ENCODE peak calls at places on chromosomes 2 and 18, in ten cellular contexts. One of them, this sample, is unnamed.

GRCh38 chr18:10225300-10225699 is 229.1 kb upstream of the APCDD1 start:
- DNase-seq in stomach: no peak
- DNase-seq in Peyer's patch: no peak
- DNase-seq in IMR-90: no peak
- DNase-seq in tibial nerve: no peak
- DNase-seq in A549: no peak
- DNase-seq in prostate gland: no peak
- DNase-seq in body of pancreas: no peak
- DNase-seq in HCT116: no peak
- DNase-seq in NB4: no peak
- DNase-seq in this sample: no peak

GRCh38 chr2:113075030-113075429 is 7.3 kb downstream of the IL1F10 start:
- DNase-seq in stomach: no peak
- DNase-seq in Peyer's patch: no peak
- DNase-seq in IMR-90: no peak
- DNase-seq in tibial nerve: no peak
- DNase-seq in A549: no peak
- DNase-seq in prostate gland: no peak
- DNase-seq in body of pancreas: no peak
- DNase-seq in HCT116: no peak
- DNase-seq in NB4: no peak
- DNase-seq in this sample: no peak

GRCh38 chr2:26615336-26616031 is 25.7 kb downstream of the CIB4 start:
- DNase-seq in stomach: no peak
- DNase-seq in Peyer's patch: no peak
- DNase-seq in IMR-90: no peak
- DNase-seq in tibial nerve: no peak
- DNase-seq in A549: peak; percentile 60
- DNase-seq in prostate gland: no peak
- DNase-seq in body of pancreas: no peak
- DNase-seq in HCT116: peak; percentile 29
- DNase-seq in NB4: no peak
- DNase-seq in this sample: no peak

GRCh38 chr2:60051991-60052390 is 501.5 kb downstream of the BCL11A start:
- DNase-seq in stomach: no peak
- DNase-seq in Peyer's patch: no peak
- DNase-seq in IMR-90: no peak
- DNase-seq in tibial nerve: no peak
- DNase-seq in A549: no peak
- DNase-seq in prostate gland: no peak
- DNase-seq in body of pancreas: no peak
- DNase-seq in HCT116: no peak
- DNase-seq in NB4: no peak
- DNase-seq in this sample: no peak

GRCh38 chr2:74385396-74385795 is 5.3 kb upstream of the DCTN1 start:
- DNase-seq in stomach: no peak
- DNase-seq in Peyer's patch: no peak
- DNase-seq in IMR-90: no peak
- DNase-seq in tibial nerve: no peak
- DNase-seq in A549: no peak
- DNase-seq in prostate gland: no peak
- DNase-seq in body of pancreas: no peak
- DNase-seq in HCT116: no peak
- DNase-seq in NB4: no peak
- DNase-seq in this sample: no peak

GRCh38 chr2:108632332-108632712 is 87.0 kb upstream of the RANBP2 start:
- DNase-seq in stomach: no peak
- DNase-seq in Peyer's patch: no peak
- DNase-seq in IMR-90: no peak
- DNase-seq in tibial nerve: no peak
- DNase-seq in A549: no peak
- DNase-seq in prostate gland: no peak
- DNase-seq in body of pancreas: no peak
- DNase-seq in HCT116: no peak
- DNase-seq in NB4: no peak
- DNase-seq in this sample: no peak

GRCh38 chr2:86298411-86299390 is 38.7 kb downstream of the REEP1 start:
- DNase-seq in stomach: no peak
- DNase-seq in Peyer's patch: peak; percentile 44
- DNase-seq in IMR-90: no peak
- DNase-seq in tibial nerve: no peak
- DNase-seq in A549: peak; percentile 44
- DNase-seq in prostate gland: no peak
- DNase-seq in body of pancreas: no peak
- DNase-seq in HCT116: no peak
- DNase-seq in NB4: no peak
- DNase-seq in this sample: no peak

GRCh38 chr2:30367232-30368070 is 79.6 kb upstream of the LCLAT1 start:
- DNase-seq in stomach: no peak
- DNase-seq in Peyer's patch: no peak
- DNase-seq in IMR-90: peak; percentile 86
- DNase-seq in tibial nerve: no peak
- DNase-seq in A549: no peak
- DNase-seq in prostate gland: no peak
- DNase-seq in body of pancreas: no peak
- DNase-seq in HCT116: no peak
- DNase-seq in NB4: no peak
- DNase-seq in this sample: no peak

GRCh38 chr2:54457326-54458023 is 1.3 kb downstream of the SPTBN1 start:
- DNase-seq in stomach: peak; percentile 39
- DNase-seq in Peyer's patch: peak; percentile 52
- DNase-seq in IMR-90: no peak
- DNase-seq in tibial nerve: no peak
- DNase-seq in A549: peak; percentile 39
- DNase-seq in prostate gland: no peak
- DNase-seq in body of pancreas: peak; percentile 27
- DNase-seq in HCT116: no peak
- DNase-seq in NB4: peak; percentile 47
- DNase-seq in this sample: no peak

GRCh38 chr2:54456526-54457325 is 599 bp downstream of the SPTBN1 start:
- DNase-seq in stomach: no peak
- DNase-seq in Peyer's patch: peak; percentile 51
- DNase-seq in IMR-90: peak; percentile 19
- DNase-seq in tibial nerve: no peak
- DNase-seq in A549: peak; percentile 42
- DNase-seq in prostate gland: no peak
- DNase-seq in body of pancreas: peak; percentile 31
- DNase-seq in HCT116: no peak
- DNase-seq in NB4: peak; percentile 60
- DNase-seq in this sample: no peak

GRCh38 chr2:54455584-54456525 is at the start of gene SPTBN1:
- DNase-seq in stomach: peak; percentile 82
- DNase-seq in Peyer's patch: peak; percentile 70
- DNase-seq in IMR-90: peak; percentile 90
- DNase-seq in tibial nerve: peak; percentile 83
- DNase-seq in A549: peak; percentile 91
- DNase-seq in prostate gland: peak; percentile 90
- DNase-seq in body of pancreas: peak; percentile 86
- DNase-seq in HCT116: peak; percentile 61
- DNase-seq in NB4: peak; percentile 72
- DNase-seq in this sample: peak; percentile 80

GRCh38 chr2:54454548-54454921 is 1.6 kb upstream of the SPTBN1 start:
- DNase-seq in stomach: no peak
- DNase-seq in Peyer's patch: no peak
- DNase-seq in IMR-90: no peak
- DNase-seq in tibial nerve: no peak
- DNase-seq in A549: peak; percentile 20
- DNase-seq in prostate gland: no peak
- DNase-seq in body of pancreas: no peak
- DNase-seq in HCT116: no peak
- DNase-seq in NB4: no peak
- DNase-seq in this sample: no peak

DNA sequence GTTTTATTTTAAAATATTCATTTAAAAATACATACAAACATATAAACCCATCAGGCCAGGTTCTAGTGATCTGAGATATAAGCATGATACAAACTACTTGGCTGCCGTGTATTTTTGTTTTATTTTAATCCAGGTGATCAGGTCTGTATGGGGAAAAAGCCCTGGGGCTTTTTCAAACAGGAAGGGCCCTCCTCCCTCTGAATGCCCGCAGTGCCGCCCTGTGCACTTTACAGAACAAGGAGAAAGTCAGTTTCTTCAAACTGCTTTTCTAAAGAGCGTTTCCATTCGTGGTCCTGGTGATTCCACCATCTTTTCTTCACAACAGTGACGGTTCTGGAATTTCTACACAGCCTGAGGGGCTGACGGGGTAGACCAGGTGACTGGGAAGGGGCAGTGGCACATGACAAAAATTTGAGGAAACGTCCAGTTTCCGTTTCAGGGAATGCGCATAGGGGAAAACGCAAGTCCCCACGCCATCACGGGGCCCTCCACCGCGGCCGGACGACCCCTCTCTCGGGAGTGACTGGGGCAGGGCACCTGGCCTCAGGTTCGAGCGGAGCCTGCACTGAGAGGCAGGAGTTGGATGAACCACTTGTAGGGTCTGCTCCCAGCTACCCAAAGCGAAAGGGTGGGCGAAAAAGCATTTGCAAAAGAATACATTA is 1.1 kb upstream of the SPTBN1 start:
- DNase-seq in stomach: no peak
- DNase-seq in Peyer's patch: no peak
- DNase-seq in IMR-90: no peak
- DNase-seq in tibial nerve: no peak
- DNase-seq in A549: no peak
- DNase-seq in prostate gland: peak; percentile 15
- DNase-seq in body of pancreas: peak; percentile 28
- DNase-seq in HCT116: no peak
- DNase-seq in NB4: no peak
- DNase-seq in this sample: no peak
- H3K4me3 ChIP-seq in stomach: peak overlapping the region; percentile 95
- H3K4me3 ChIP-seq in Peyer's patch: peak overlapping the region; percentile 47
- H3K4me3 ChIP-seq in IMR-90: peak overlapping the region; percentile 62
- H3K4me3 ChIP-seq in tibial nerve: peak overlapping the region; percentile 86
- H3K4me3 ChIP-seq in A549: peak overlapping the region; percentile 90
- H3K4me3 ChIP-seq in prostate gland: peak overlapping the region; percentile 93
- H3K4me3 ChIP-seq in body of pancreas: peak overlapping the region; percentile 57
- H3K4me3 ChIP-seq in HCT116: peak overlapping the region; percentile 78
- H3K4me3 ChIP-seq in NB4: no peak overlapping the region
- H3K4me3 ChIP-seq in this sample: peak overlapping the region; percentile 83

DNA sequence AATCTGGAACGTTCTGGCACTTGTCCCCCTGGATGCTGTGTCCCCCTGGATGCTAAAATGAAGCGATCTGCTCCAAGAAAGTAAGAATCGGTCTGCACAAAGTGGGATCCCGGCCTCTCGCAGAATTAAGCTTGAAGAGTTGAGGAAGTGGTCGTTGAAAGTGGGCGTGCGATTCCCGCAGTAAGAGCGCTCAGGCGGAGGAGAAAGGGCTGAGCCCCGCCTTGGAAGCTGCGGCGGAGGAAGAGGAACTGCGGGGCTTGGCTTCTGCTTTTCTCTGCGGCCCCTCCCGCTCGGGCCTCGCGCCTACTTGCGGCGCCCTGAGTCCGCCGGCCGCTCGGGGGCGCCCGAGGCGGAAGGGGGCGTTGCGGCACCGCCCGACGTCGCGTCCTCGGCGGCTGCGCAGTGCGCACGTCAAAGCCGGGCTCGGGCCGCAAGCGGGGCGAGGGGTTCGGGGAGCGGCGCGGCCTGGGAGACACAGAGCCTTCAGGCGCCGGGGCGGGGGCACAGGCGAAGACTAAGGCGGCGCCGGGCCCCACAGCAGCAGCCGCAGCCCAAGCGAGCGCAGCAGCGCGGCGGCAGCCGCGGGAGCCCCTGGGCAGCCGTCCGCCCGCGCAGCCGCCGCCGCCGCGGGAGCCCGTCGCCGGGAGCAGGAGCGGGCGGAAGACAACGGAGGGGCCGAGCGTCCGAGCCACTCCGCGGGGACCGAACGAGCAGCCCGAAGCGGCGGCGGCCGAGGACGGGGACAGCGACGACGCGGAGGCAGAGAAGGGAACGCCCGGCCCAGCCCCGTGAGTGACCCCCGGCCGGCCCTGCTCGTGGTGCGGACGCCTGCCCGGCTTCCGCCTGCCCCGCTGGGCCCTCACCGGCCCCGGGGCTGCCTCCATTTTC is at the start of gene CAB39:
- DNase-seq in stomach: peak; percentile 90
- DNase-seq in Peyer's patch: peak; percentile 91
- DNase-seq in IMR-90: peak; percentile 86
- DNase-seq in tibial nerve: peak; percentile 65
- DNase-seq in A549: peak; percentile 86
- DNase-seq in prostate gland: peak; percentile 83
- DNase-seq in body of pancreas: peak; percentile 85
- DNase-seq in HCT116: peak; percentile 69
- DNase-seq in NB4: peak; percentile 99
- DNase-seq in this sample: peak; percentile 69
- TF ChIP-seq POLR2A in stomach: no peak
- TF ChIP-seq POLR2A in Peyer's patch: peak; percentile 94
- TF ChIP-seq POLR2A in IMR-90: peak; percentile 87
- TF ChIP-seq POLR2A in tibial nerve: peak; percentile 82
- TF ChIP-seq POLR2A in A549: peak; percentile 58
- TF ChIP-seq POLR2A in prostate gland: peak; percentile 86
- TF ChIP-seq POLR2A in body of pancreas: peak; percentile 65
- TF ChIP-seq POLR2A in HCT116: peak; percentile 50
- TF ChIP-seq POLR2A in NB4: peak; percentile 68
- TF ChIP-seq POLR2A in this sample: peak; percentile 93

GRCh38 chr2:206936456-206937222 is 2.7 kb upstream of the CPO start:
- DNase-seq in stomach: no peak
- DNase-seq in Peyer's patch: no peak
- DNase-seq in IMR-90: no peak
- DNase-seq in tibial nerve: no peak
- DNase-seq in A549: no peak
- DNase-seq in prostate gland: no peak
- DNase-seq in body of pancreas: no peak
- DNase-seq in HCT116: no peak
- DNase-seq in NB4: no peak
- DNase-seq in this sample: no peak

GRCh38 chr2:206936006-206936405 is 3.3 kb upstream of the CPO start:
- DNase-seq in stomach: no peak
- DNase-seq in Peyer's patch: peak; percentile 49
- DNase-seq in IMR-90: no peak
- DNase-seq in tibial nerve: no peak
- DNase-seq in A549: no peak
- DNase-seq in prostate gland: no peak
- DNase-seq in body of pancreas: no peak
- DNase-seq in HCT116: no peak
- DNase-seq in NB4: no peak
- DNase-seq in this sample: no peak

GRCh38 chr2:206939340-206939739 is at the start of gene CPO:
- DNase-seq in stomach: no peak
- DNase-seq in Peyer's patch: no peak
- DNase-seq in IMR-90: no peak
- DNase-seq in tibial nerve: no peak
- DNase-seq in A549: no peak
- DNase-seq in prostate gland: no peak
- DNase-seq in body of pancreas: no peak
- DNase-seq in HCT116: no peak
- DNase-seq in NB4: no peak
- DNase-seq in this sample: no peak

GRCh38 chr2:206942799-206943478 is 3.6 kb downstream of the CPO start:
- DNase-seq in stomach: no peak
- DNase-seq in Peyer's patch: no peak
- DNase-seq in IMR-90: no peak
- DNase-seq in tibial nerve: no peak
- DNase-seq in A549: no peak
- DNase-seq in prostate gland: no peak
- DNase-seq in body of pancreas: no peak
- DNase-seq in HCT116: no peak
- DNase-seq in NB4: no peak
- DNase-seq in this sample: no peak

GRCh38 chr2:206937519-206937918 is 1.8 kb upstream of the CPO start:
- DNase-seq in stomach: no peak
- DNase-seq in Peyer's patch: no peak
- DNase-seq in IMR-90: no peak
- DNase-seq in tibial nerve: no peak
- DNase-seq in A549: no peak
- DNase-seq in prostate gland: no peak
- DNase-seq in body of pancreas: no peak
- DNase-seq in HCT116: no peak
- DNase-seq in NB4: no peak
- DNase-seq in this sample: no peak
- H3K4me3 ChIP-seq in stomach: no peak overlapping the region
- H3K4me3 ChIP-seq in Peyer's patch: no peak overlapping the region
- H3K4me3 ChIP-seq in IMR-90: no peak overlapping the region
- H3K4me3 ChIP-seq in tibial nerve: no peak overlapping the region
- H3K4me3 ChIP-seq in A549: no peak overlapping the region
- H3K4me3 ChIP-seq in prostate gland: no peak overlapping the region
- H3K4me3 ChIP-seq in body of pancreas: no peak overlapping the region
- H3K4me3 ChIP-seq in HCT116: no peak overlapping the region
- H3K4me3 ChIP-seq in NB4: no peak overlapping the region
- H3K4me3 ChIP-seq in this sample: no peak overlapping the region

GRCh38 chr2:97663626-97663961 is 250 bp downstream of the ACTR1B start:
- DNase-seq in stomach: no peak
- DNase-seq in Peyer's patch: no peak
- DNase-seq in IMR-90: no peak
- DNase-seq in tibial nerve: no peak
- DNase-seq in A549: no peak
- DNase-seq in prostate gland: no peak
- DNase-seq in body of pancreas: no peak
- DNase-seq in HCT116: no peak
- DNase-seq in NB4: no peak
- DNase-seq in this sample: no peak
- TF ChIP-seq POLR2A in stomach: no peak
- TF ChIP-seq POLR2A in Peyer's patch: peak; percentile 21
- TF ChIP-seq POLR2A in IMR-90: no peak
- TF ChIP-seq POLR2A in tibial nerve: no peak
- TF ChIP-seq POLR2A in A549: no peak
- TF ChIP-seq POLR2A in prostate gland: no peak
- TF ChIP-seq POLR2A in body of pancreas: no peak
- TF ChIP-seq POLR2A in HCT116: no peak
- TF ChIP-seq POLR2A in NB4: no peak
- TF ChIP-seq POLR2A in this sample: no peak